ENCODE peak calls at places on chromosomes 13 and 19, in nine cellular contexts. X is psoas muscle, V is AG04450, H is fibroblast of lung, L is WTC11, B is activated B cell treated with CpG ODN at 0.5 μM for 24 hours, U is neural crest cell, W is OCI-LY7, K is GM10248. G is an unnamed sample.

GRCh38 chr19:46385636-46386035 is 27.7 kb downstream of the CCDC8 start:
- DNase-seq in X (no peak), V (no peak), H (no peak), L (no peak), B (no peak), U (no peak), W (no peak), K (no peak), G (no peak)

GRCh38 chr19:4505570-4506448 is 12.5 kb downstream of the PLIN4 start:
- DNase-seq in X (no peak), V (no peak), H (no peak), L (no peak), B (no peak), U (no peak), W (no peak), K (no peak), G (no peak)

GRCh38 chr13:87810391-87810801 is 139.2 kb downstream of the SLITRK5 start:
- DNase-seq in X (no peak), V (no peak), H (no peak), L (peak), B (no peak), U (no peak), W (peak), K (no peak), G (peak)

GRCh38 chr19:48614436-48615144 is at the start of gene FAM83E:
- DNase-seq in X (peak), V (no peak), H (no peak), L (peak), B (no peak), U (no peak), W (no peak), K (no peak), G (no peak)

GRCh38 chr19:21314676-21315075 is 14.5 kb downstream of the ZNF708 start:
- DNase-seq in X (no peak), V (no peak), H (peak), L (no peak), B (no peak), U (no peak), W (no peak), K (no peak), G (no peak)

GRCh38 chr13:54953786-54954185 is 1925.2 kb downstream of the OLFM4 start:
- DNase-seq in X (no peak), V (no peak), H (no peak), L (no peak), B (no peak), U (no peak), W (no peak), K (no peak), G (no peak)

GRCh38 chr19:16064209-16064889 is 11.9 kb upstream of the TPM4 start:
- DNase-seq in X (no peak), V (no peak), H (no peak), L (no peak), B (no peak), U (no peak), W (no peak), K (no peak), G (no peak)

GRCh38 chr13:50129065-50129922 is 114.0 kb downstream of the KCNRG start:
- DNase-seq in X (peak), V (no peak), H (no peak), L (no peak), B (peak), U (no peak), W (peak), K (no peak), G (peak)

GRCh38 chr19:43780706-43781525 is at the start of gene KCNN4:
- DNase-seq in X (no peak), V (no peak), H (peak), L (no peak), B (peak), U (no peak), W (peak), K (peak), G (no peak)

GRCh38 chr19:41895745-41896580 is 13.0 kb downstream of the ARHGEF1 start:
- DNase-seq in X (no peak), V (no peak), H (no peak), L (no peak), B (no peak), U (no peak), W (peak), K (no peak), G (peak)

GRCh38 chr19:41892173-41892902 is 9.4 kb downstream of the ARHGEF1 start:
- DNase-seq in X (no peak), V (no peak), H (no peak), L (no peak), B (no peak), U (no peak), W (no peak), K (no peak), G (peak)

GRCh38 chr19:41896581-41896942 is 13.6 kb downstream of the ARHGEF1 start:
- DNase-seq in X (no peak), V (no peak), H (no peak), L (no peak), B (no peak), U (no peak), W (no peak), K (no peak), G (no peak)

GRCh38 chr19:41894350-41894749 is 11.4 kb downstream of the ARHGEF1 start:
- DNase-seq in X (no peak), V (no peak), H (no peak), L (no peak), B (no peak), U (no peak), W (no peak), K (no peak), G (peak)

DNA sequence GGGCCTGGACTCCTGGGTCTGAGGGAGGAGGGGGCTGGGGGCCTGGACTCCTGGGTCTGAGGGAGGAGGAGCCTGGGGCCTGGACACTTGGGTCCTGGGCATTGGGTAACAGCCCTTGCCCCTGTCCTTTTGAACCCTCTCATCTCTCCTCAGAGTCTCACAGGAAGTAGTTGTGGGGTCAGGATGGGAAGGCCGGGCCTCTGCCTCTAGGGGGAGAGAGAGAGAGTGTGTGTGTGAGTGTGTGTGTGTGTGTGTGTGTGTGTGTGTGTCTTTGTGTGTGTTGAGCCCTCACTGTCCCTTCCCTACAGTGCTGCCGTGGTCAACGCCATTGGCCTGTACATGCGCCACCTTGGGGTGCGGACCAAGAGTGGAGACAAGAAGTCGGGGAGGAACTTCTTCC is 10.9 kb downstream of the ARHGEF1 start:
- DNase-seq in X (no peak), V (no peak), H (no peak), L (no peak), B (no peak), U (no peak), W (peak), K (no peak), G (peak)
- TF ChIP-seq CTCF in X (no peak), V (peak), H (peak), L (no peak), B (no peak), U (no peak), W (peak), K (no peak), G (no peak)

GRCh38 chr19:10878253-10878652 is 6.9 kb downstream of the CARM1 start:
- DNase-seq in X (no peak), V (no peak), H (no peak), L (no peak), B (no peak), U (no peak), W (peak), K (peak), G (no peak)
- TF ChIP-seq CTCF in X (no peak), V (no peak), H (no peak), L (no peak), B (no peak), U (no peak), W (no peak), K (no peak), G (no peak)

GRCh38 chr19:42229263-42229854 is 9.2 kb downstream of the ZNF526 start:
- DNase-seq in X (no peak), V (no peak), H (no peak), L (no peak), B (no peak), U (no peak), W (no peak), K (no peak), G (no peak)
- TF ChIP-seq CTCF in X (no peak), V (no peak), H (no peak), L (no peak), B (no peak), U (no peak), W (peak), K (no peak), G (no peak)

DNA sequence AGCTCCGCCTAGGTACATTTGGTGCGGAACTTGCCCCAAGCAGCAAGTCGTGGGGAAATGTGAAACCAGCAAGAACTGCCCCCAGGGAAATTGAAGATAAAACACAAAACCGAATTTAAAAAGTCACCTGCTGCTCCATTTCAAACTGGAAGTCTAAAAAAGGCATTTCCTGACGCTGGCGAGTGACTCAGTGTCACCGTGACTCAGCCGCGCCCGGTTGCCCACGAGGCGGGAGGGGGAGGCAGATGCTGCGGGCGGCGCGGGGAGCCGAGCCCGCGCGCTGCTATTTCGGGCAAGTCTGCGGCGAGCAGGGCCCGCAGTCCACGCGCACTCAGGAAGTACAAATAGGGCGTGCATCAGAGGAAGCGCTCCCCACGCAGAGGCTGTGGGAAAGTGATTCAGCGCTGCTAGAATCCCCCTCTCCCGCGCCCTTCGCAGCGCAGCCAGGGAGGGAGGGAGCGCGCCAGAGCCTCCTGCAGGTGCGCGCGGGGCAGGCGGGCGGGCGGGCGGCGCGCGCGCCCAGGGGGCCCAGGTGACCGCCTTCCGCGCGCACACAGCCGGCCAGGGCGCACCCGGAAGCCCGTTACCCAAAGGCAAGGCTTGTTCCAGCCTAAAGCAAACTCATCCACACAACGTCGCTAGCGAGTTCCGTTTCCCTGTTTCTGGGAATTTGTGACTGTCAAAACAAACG is 168.8 kb downstream of the COL4A1 start:
- DNase-seq in X (peak), V (no peak), H (peak), L (peak), B (peak), U (no peak), W (peak), K (peak), G (no peak)
- TF ChIP-seq CTCF in X (no peak), V (no peak), H (peak), L (no peak), B (no peak), U (peak), W (no peak), K (no peak), G (no peak)

GRCh38 chr13:31236211-31236786 is 36.5 kb downstream of the B3GLCT start:
- DNase-seq in X (no peak), V (peak), H (peak), L (no peak), B (no peak), U (no peak), W (peak), K (peak), G (no peak)
- TF ChIP-seq CTCF in X (peak), V (peak), H (peak), L (no peak), B (no peak), U (peak), W (peak), K (peak), G (peak)

GRCh38 chr13:99577934-99578917 is 77.0 kb downstream of the TM9SF2 start:
- DNase-seq in X (no peak), V (no peak), H (peak), L (no peak), B (no peak), U (peak), W (no peak), K (no peak), G (no peak)
- TF ChIP-seq CTCF in X (no peak), V (peak), H (peak), L (no peak), B (no peak), U (peak), W (peak), K (peak), G (no peak)

G was measured in glutamatergic neuron.